ENCODE peak calls at places on chromosomes 5 and 9, in four cellular contexts. E, L, Y and T are unnamed samples. For H3K4me1, the result is how much of the 10 kb centered on the place peaks cover.

GRCh38 chr5:39992617-39993203 is 567.9 kb upstream of the DAB2 start:
- DNase-seq in E (no peak), L (no peak), Y (no peak), T (no peak)

GRCh38 chr5:108481355-108481931 is 99.5 kb upstream of the FBXL17 start:
- DNase-seq in E (no peak), Y (no peak), L (peak), T (no peak)

GRCh38 chr5:108653201-108653600 is 94.5 kb upstream of the FER start:
- DNase-seq in E (no peak), L (no peak), Y (no peak), T (no peak)

GRCh38 chr5:132065351-132065937 is 5.0 kb downstream of the IL3 start:
- DNase-seq in E (no peak), Y (peak), L (peak), T (no peak)

GRCh38 chr5:41539454-41539853 is 29.1 kb upstream of the PLCXD3 start:
- DNase-seq in E (no peak), Y (no peak), L (no peak), T (no peak)

GRCh38 chr5:58094031-58094430 is 365.9 kb downstream of the PLK2 start:
- DNase-seq in Y (no peak), L (no peak), E (no peak), T (no peak)

GRCh38 chr5:82422751-82423181 is 144.6 kb upstream of the RPS23 start:
- DNase-seq in E (no peak), Y (no peak), L (no peak), T (peak)

GRCh38 chr5:38994329-38994927 is 79.8 kb downstream of the RICTOR start:
- DNase-seq in Y (no peak), L (no peak), E (no peak), T (no peak)

GRCh38 chr9:37951671-37952579 is 48.0 kb upstream of the SLC25A51 start:
- DNase-seq in Y (no peak), L (no peak), E (no peak), T (no peak)

GRCh38 chr9:89817186-89817960 is 212.6 kb downstream of the GADD45G start:
- DNase-seq in E (no peak), Y (no peak), L (no peak), T (peak)

GRCh38 chr9:17531642-17532254 is 47.1 kb upstream of the SH3GL2 start:
- DNase-seq in L (no peak), E (no peak), Y (no peak), T (no peak)

GRCh38 chr9:127974002-127974768 is 6.6 kb downstream of the EEIG1 start:
- DNase-seq in L (peak), E (no peak), Y (no peak), T (no peak)

GRCh38 chr5:53983568-53984465 is 326.6 kb downstream of the ARL15 start:
- DNase-seq in L (no peak), Y (no peak), E (no peak), T (no peak)

GRCh38 chr5:10457682-10458574 is 16.2 kb downstream of the ROPN1L start:
- DNase-seq in L (peak), E (no peak), Y (no peak), T (no peak)

GRCh38 chr9:115170674-115171073 is 52.7 kb upstream of the TNC start:
- DNase-seq in E (no peak), L (peak), Y (no peak), T (no peak)

GRCh38 chr9:20321683-20322082 is 300.6 kb downstream of the MLLT3 start:
- DNase-seq in Y (peak), E (no peak), L (no peak), T (no peak)

GRCh38 chr9:75653750-75654149 is 236.7 kb upstream of the PCSK5 start:
- DNase-seq in L (no peak), E (no peak), Y (no peak), T (no peak)

GRCh38 chr5:123371575-123372179 is 51.5 kb downstream of the CEP120 start:
- DNase-seq in L (peak), Y (no peak), E (no peak), T (peak)

GRCh38 chr5:108421713-108422112 is 39.8 kb upstream of the FBXL17 start:
- DNase-seq in L (no peak), Y (no peak), E (no peak), T (no peak)

GRCh38 chr9:134830126-134830525 is 50.5 kb upstream of the FCN2 start:
- DNase-seq in Y (no peak), E (no peak), L (no peak), T (no peak)

GRCh38 chr9:89507626-89508025 is 9.7 kb upstream of the SEMA4D start:
- DNase-seq in L (no peak), Y (no peak), E (no peak), T (no peak)

GRCh38 chr9:4573176-4573575 is 82.9 kb downstream of the SLC1A1 start:
- DNase-seq in L (no peak), Y (no peak), E (no peak), T (no peak)

DNA sequence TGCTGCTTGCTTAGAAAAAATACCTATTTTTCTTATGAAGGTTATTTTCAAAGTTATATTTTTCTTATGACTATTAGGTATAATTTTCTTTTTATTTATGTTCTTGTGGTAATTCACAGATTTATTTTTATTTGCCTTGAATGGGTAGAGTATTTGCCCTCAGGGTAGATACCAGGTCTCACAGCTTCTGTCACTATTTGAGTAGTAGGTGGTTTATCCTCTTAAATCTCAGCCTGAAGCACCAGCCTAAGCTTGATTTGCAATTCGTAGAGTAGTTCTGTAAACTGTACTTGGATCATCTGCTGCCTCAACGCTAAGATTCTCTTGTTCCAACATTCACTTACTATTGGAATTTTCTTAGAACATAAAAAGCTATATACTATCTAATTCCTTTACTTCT is 659.1 kb upstream of the ARRDC3 start:
- DNase-seq in E (no peak), Y (no peak), L (no peak), T (no peak)
- H3K4me1 ChIP-seq in E (under half), Y (under half), L (under half), T (under half)

DNA sequence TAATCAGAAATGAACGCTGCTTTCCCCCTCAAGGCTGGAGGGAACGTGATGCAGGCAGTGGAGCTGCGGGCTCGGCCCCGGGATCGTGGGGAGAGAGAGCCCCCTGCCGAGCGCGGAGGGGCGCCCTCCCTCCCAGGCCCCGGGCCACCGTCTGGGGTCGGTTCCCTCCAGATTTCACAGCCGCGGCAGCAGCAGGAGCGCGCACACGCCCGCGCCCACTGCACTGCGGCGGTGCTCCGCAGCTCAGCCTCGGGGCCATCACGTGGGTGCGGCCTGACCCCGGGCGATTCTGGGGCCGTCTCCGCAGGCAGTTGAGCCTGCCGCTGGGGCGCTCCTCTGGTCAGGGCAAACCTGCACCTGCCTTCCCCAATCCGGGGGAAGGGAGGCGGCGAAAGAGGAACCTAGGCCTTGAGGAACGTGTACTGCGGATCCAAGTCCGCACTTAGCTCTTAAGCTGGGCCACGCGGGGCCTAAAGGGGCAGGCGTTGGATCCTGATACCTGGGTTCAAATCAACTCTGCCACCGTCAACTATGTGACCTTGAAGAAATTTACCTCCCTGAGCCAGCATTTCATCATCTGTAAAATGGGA is 9.4 kb upstream of the DELE1 start:
- DNase-seq in Y (peak), L (peak), E (no peak), T (no peak)
- TF ChIP-seq CTCF in Y (no peak), L (peak), E (peak), T (no peak)

GRCh38 chr5:73986729-73987128 is 360.7 kb downstream of the ARHGEF28 start:
- DNase-seq in Y (no peak), L (no peak), E (no peak), T (no peak)
- H3K4me1 ChIP-seq in Y (under half), L (under half), E (under half), T (under half)

DNA sequence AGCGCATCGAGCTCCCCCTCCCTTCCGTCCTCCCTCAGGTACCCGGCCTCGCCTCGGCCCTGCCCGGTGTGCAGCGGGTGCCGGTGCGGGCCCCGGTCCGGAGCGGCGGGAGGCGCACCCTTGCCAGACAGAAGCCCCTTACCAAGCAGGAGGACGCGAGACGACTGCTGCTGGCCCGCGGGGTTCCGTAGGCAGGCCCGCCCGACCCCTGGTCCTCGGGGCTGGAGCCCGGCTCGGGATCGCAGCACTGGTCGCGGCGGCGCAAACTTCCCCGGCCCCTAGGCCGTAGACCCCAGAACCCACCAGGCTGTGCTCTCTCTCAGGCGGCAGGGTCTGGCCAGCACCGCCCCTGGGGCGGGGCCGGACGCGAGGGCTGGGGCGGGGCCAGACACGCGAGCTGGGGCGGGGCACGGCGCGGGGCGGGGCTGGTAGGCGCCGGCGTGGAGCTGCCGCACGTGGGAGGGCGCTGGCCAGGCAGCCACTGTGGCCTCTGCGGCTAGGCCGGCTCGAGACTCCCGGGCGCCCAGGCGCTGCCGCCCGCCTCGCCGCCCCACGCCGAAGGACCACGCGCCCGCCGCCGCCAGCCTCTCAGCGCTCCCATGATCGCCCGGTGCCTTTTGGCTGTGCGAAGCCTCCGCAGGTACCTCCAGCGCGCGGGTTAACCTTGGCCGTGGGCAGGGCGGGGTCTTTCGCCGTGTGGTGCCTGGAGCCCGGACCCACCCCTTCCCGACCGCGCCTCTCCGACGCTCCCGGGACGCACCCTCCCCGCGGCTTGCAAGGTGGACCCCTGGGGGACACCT is at the start of the genes NLN and SGTB:
- DNase-seq in Y (peak), E (peak), L (peak), T (peak)
- TF ChIP-seq CTCF in Y (no peak), E (no peak), L (no peak), T (no peak)

GRCh38 chr9:33159058-33159759 is 7.9 kb downstream of the B4GALT1 start:
- DNase-seq in E (no peak), L (no peak), Y (no peak), T (peak)

GRCh38 chr9:33155393-33155792 is 11.7 kb downstream of the B4GALT1 start:
- DNase-seq in E (no peak), Y (no peak), L (no peak), T (peak)

GRCh38 chr9:33159760-33160127 is 7.4 kb downstream of the B4GALT1 start:
- DNase-seq in E (no peak), Y (no peak), L (no peak), T (peak)

GRCh38 chr9:33158555-33159057 is 8.5 kb downstream of the B4GALT1 start:
- DNase-seq in E (no peak), Y (no peak), L (no peak), T (no peak)

DNA sequence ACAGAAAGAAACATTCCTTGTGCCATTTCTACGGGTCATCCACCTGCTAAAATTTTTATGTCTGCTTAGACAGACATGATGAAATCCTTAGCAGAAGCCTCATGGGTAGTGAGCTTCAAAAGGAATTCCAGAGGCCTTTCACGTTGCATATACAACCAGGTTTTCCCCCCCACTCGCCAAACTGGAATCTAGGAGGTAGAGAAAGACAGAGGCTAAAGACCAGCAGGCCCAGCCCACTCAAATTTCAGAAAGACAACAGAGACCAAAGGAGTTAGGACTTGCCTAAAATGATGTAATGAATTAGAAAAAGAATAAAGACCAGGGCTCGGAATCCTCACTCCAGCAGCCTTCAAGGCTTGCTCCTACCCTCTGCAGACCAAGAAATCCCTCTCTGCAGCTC is 9.2 kb downstream of the B4GALT1 start:
- DNase-seq in E (no peak), Y (no peak), L (no peak), T (no peak)
- H3K4me1 ChIP-seq in E (half or more), Y (half or more), L (under half), T (under half)

DNA sequence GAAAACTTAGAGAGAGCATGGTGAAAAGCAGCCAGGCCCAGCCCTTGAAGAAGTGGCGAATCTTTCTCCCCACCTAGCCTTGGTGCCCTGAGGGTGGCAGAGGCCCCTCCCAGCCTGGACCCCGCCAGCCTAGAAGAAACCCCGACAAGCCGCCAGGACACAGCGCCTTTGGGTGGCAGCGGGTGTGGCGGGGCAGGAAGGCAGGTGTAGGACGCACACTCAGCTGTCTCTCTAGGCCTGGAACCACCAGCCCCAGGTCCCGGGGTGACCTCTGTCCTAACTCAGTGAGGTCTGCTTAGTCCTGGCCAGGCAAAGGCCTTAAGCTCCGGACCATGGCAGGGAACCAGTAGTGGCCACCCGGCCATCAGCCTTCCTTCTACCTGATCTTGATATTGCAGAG is 178.3 kb downstream of the BARX1 start:
- DNase-seq in L (no peak), Y (no peak), E (no peak), T (no peak)
- TF ChIP-seq CTCF in L (no peak), Y (no peak), E (no peak), T (no peak)

GRCh38 chr5:135179308-135179980 is 145.4 kb upstream of the PITX1 start:
- DNase-seq in E (no peak), L (peak), Y (no peak), T (no peak)
- H3K4me1 ChIP-seq in E (under half), L (under half), Y (under half), T (under half)

GRCh38 chr5:114361724-114362196 is at the start of gene KCNN2:
- DNase-seq in Y (no peak), L (peak), E (no peak), T (peak)

GRCh38 chr5:114360362-114360761 is 1.5 kb upstream of the KCNN2 start:
- DNase-seq in Y (no peak), E (no peak), L (no peak), T (no peak)

GRCh38 chr5:114362197-114362976 is 517 bp downstream of the KCNN2 start:
- DNase-seq in L (no peak), E (no peak), Y (no peak), T (no peak)

GRCh38 chr5:114362977-114363721 is 1.3 kb downstream of the KCNN2 start:
- DNase-seq in E (no peak), Y (no peak), L (peak), T (no peak)

GRCh38 chr5:114360816-114361723 is 800 bp upstream of the KCNN2 start:
- DNase-seq in L (peak), E (no peak), Y (no peak), T (no peak)
- TF ChIP-seq CTCF in L (peak), E (no peak), Y (no peak), T (no peak)

GRCh38 chr5:6736524-6737042 is 23.4 kb downstream of the TENT4A start:
- DNase-seq in Y (no peak), E (no peak), L (no peak), T (no peak)

GRCh38 chr5:6734243-6734695 is 21.0 kb downstream of the TENT4A start:
- DNase-seq in L (no peak), E (no peak), Y (no peak), T (no peak)

GRCh38 chr5:6733411-6734242 is 20.4 kb downstream of the TENT4A start:
- DNase-seq in Y (no peak), E (no peak), L (no peak), T (no peak)

GRCh38 chr5:6736106-6736505 is 22.9 kb downstream of the TENT4A start:
- DNase-seq in E (no peak), L (no peak), Y (no peak), T (no peak)

GRCh38 chr5:6734781-6735180 is 21.5 kb downstream of the TENT4A start:
- DNase-seq in E (no peak), L (no peak), Y (no peak), T (no peak)
- H3K4me1 ChIP-seq in E (under half), L (under half), Y (under half), T (under half)